ENCODE peak calls at places on chromosomes 12 and 14, in four cellular contexts. C is brain microvascular endothelial cell; R is pancreas; O is CD8-positive, alpha-beta memory T cell. I is an unnamed sample.

GRCh38 chr12:109606261-109607028 is 32.9 kb downstream of the MVK start:
- DNase-seq in C (no peak), R (no peak), O (no peak), I (no peak)

GRCh38 chr14:24982472-24983155 is 67.3 kb downstream of the STXBP6 start:
- DNase-seq in C (peak; percentile 6), R (no peak), O (no peak), I (no peak)

GRCh38 chr14:46368275-46368674 is 283.3 kb downstream of the RPL10L start:
- DNase-seq in C (no peak), R (no peak), O (no peak), I (no peak)

GRCh38 chr12:2396448-2396871 is 343.7 kb downstream of the CACNA1C start:
- DNase-seq in C (no peak), R (no peak), O (no peak), I (no peak)

GRCh38 chr12:106258935-106259334 is 11.1 kb upstream of the CKAP4 start:
- DNase-seq in C (no peak), R (no peak), O (no peak), I (no peak)

GRCh38 chr12:88391556-88391955 is 188.7 kb downstream of the KITLG start:
- DNase-seq in C (peak; percentile 78), R (no peak), O (no peak), I (no peak)

GRCh38 chr12:47547077-47547476 is 158.8 kb downstream of the RPAP3 start:
- DNase-seq in C (peak; percentile 56), R (no peak), O (no peak), I (no peak)

GRCh38 chr14:29156096-29156495 is 389.5 kb downstream of the FOXG1 start:
- DNase-seq in C (no peak), R (no peak), O (no peak), I (no peak)

GRCh38 chr14:58635041-58635440 is 2.7 kb upstream of the DACT1 start:
- DNase-seq in C (no peak), R (no peak), O (no peak), I (no peak)

GRCh38 chr12:1204581-1205121 is 213.6 kb downstream of the ERC1 start:
- DNase-seq in C (peak; percentile 23), R (no peak), O (peak; percentile 33), I (no peak)

GRCh38 chr14:65250162-65250495 is 147.8 kb upstream of the MAX start:
- DNase-seq in C (no peak), R (peak; percentile 67), O (no peak), I (no peak)

GRCh38 chr14:67477926-67478915 is 10.3 kb downstream of the TMEM229B start:
- DNase-seq in C (no peak), R (no peak), O (no peak), I (no peak)

GRCh38 chr14:22432348-22432976 is 156.6 kb downstream of the DAD1 start:
- DNase-seq in C (peak; percentile 90), R (peak; percentile 60), O (no peak), I (no peak)

GRCh38 chr14:54447231-54447692 is 6.1 kb upstream of the CNIH1 start:
- DNase-seq in C (no peak), R (no peak), O (no peak), I (no peak)

GRCh38 chr12:31876568-31877424 is 82.4 kb upstream of the RESF1 start:
- DNase-seq in C (no peak), R (peak; percentile 18), O (no peak), I (no peak)

GRCh38 chr12:34389378-34390170 is 367.3 kb downstream of the ALG10 start:
- DNase-seq in C (no peak), R (no peak), O (no peak), I (no peak)

GRCh38 chr14:96806836-96807235 is 9.7 kb downstream of the VRK1 start:
- DNase-seq in C (no peak), R (no peak), O (no peak), I (no peak)

GRCh38 chr12:69904761-69905160 is 79.7 kb downstream of the MYRFL start:
- DNase-seq in C (peak; percentile 69), R (no peak), O (no peak), I (no peak)

GRCh38 chr12:116662612-116663144 is 75.2 kb downstream of the SPRING1 start:
- DNase-seq in C (no peak), R (peak; percentile 35), O (no peak), I (no peak)

GRCh38 chr12:121278450-121279375 is 17.8 kb downstream of the CAMKK2 start:
- DNase-seq in C (no peak), R (peak; percentile 46), O (no peak), I (no peak)

GRCh38 chr12:10094648-10095047 is 4.1 kb downstream of the CLEC1A start:
- DNase-seq in C (no peak), R (no peak), O (no peak), I (no peak)

GRCh38 chr12:123119808-123120207 is 31.1 kb downstream of the PITPNM2 start:
- DNase-seq in C (no peak), R (no peak), O (no peak), I (no peak)

GRCh38 chr12:97276198-97276580 is 186.4 kb upstream of the RMST start:
- DNase-seq in C (no peak), R (no peak), O (no peak), I (no peak)

GRCh38 chr12:30428098-30428497 is 267.6 kb downstream of the IPO8 start:
- DNase-seq in C (no peak), R (no peak), O (no peak), I (no peak)

GRCh38 chr14:99268776-99269510 is 3.1 kb downstream of the BCL11B start:
- DNase-seq in C (no peak), R (no peak), O (peak; percentile 5), I (no peak)

GRCh38 chr12:77120156-77120555 is 54.8 kb upstream of the E2F7 start:
- DNase-seq in C (peak; percentile 69), R (no peak), O (no peak), I (no peak)

GRCh38 chr14:104976198-104977007 is 1.8 kb downstream of the AHNAK2 start:
- DNase-seq in C (peak; percentile 65), R (peak; percentile 78), O (peak; percentile 75), I (peak; percentile 78)

GRCh38 chr12:49201595-49202295 is 12.9 kb upstream of the TUBA1A start:
- DNase-seq in C (peak; percentile 92), R (no peak), O (no peak), I (no peak)

GRCh38 chr12:4037747-4038312 is 164.6 kb upstream of the PARP11 start:
- DNase-seq in C (peak; percentile 46), R (no peak), O (no peak), I (no peak)

GRCh38 chr12:121456551-121456950 is 56.6 kb downstream of the RNF34 start:
- DNase-seq in C (no peak), R (no peak), O (no peak), I (no peak)

GRCh38 chr12:1801285-1801975 is 18.9 kb upstream of the LRTM2 start:
- DNase-seq in C (no peak), R (no peak), O (no peak), I (no peak)

GRCh38 chr14:92302481-92302880 is 20.5 kb upstream of the SLC24A4 start:
- DNase-seq in C (no peak), R (no peak), O (no peak), I (no peak)
- H3K27me3 ChIP-seq in C (peaks cover 2% of the 10 kb centered on the region), R (no peaks in the 10 kb centered on the region), O (no peaks in the 10 kb centered on the region), I (no peaks in the 10 kb centered on the region)

GRCh38 chr12:108514468-108514972 is 557 bp upstream of the FICD start:
- DNase-seq in C (no peak), R (no peak), O (no peak), I (no peak)
- H3K4me3 ChIP-seq in C (peak overlapping the region; percentile 39), R (peak overlapping the region; percentile 93), O (peak overlapping the region; percentile 55), I (peak overlapping the region; percentile 87)

DNA sequence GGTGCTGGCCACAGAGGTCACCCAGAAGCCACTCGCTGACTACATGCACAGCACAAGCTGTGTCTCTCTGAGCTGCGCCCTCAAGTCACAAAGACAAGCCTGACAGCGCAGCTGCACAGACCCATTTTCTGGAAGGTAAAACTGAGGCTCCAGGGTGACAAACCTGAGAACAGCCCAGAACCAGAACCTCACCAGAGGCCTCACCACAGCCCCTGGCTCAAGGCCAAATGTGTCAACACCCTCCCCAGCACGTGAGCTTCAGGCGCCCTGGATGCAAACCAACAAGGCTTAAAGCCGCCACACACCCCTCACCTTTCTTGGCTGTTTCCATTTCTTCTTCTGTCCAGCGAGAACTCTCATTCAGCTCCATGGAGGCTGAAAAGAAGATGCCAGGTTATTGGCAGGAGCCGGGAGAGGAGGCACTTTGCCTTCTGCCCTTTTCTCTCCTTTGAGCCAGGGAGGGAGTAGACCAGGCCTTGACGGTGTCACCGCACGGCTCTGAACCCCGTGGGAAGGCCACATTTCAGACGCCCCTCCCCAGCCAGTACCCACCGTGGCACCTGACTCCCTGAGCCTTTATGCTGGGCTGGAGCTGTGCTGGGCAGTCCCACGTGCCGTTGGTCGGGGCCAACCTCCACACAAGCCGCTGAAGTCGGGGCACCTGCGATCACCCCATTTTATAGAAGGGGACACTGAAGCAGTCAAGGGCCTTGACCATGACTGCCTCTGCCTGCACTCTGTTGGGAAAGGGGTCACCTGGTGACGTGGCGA is 103.1 kb downstream of the RFLNA start:
- DNase-seq in C (no peak), R (peak; percentile 43), O (no peak), I (no peak)
- H3K36me3 ChIP-seq in C (peaks cover 59% of the 10 kb centered on the region), R (peaks cover 5% of the 10 kb centered on the region), O (peaks cover 11% of the 10 kb centered on the region), I (peaks cover 76% of the 10 kb centered on the region)

GRCh38 chr14:91957876-91958313 is 10.4 kb upstream of the FBLN5 start:
- DNase-seq in C (no peak), R (no peak), O (no peak), I (no peak)

GRCh38 chr14:91953170-91953985 is 5.9 kb upstream of the FBLN5 start:
- DNase-seq in C (peak; percentile 46), R (no peak), O (no peak), I (no peak)

GRCh38 chr14:91956616-91957015 is 9.1 kb upstream of the FBLN5 start:
- DNase-seq in C (no peak), R (no peak), O (no peak), I (no peak)

GRCh38 chr14:91955168-91955567 is 7.7 kb upstream of the FBLN5 start:
- DNase-seq in C (no peak), R (no peak), O (no peak), I (no peak)
- H3K27me3 ChIP-seq in C (no peaks in the 10 kb centered on the region), R (no peaks in the 10 kb centered on the region), O (no peaks in the 10 kb centered on the region), I (no peaks in the 10 kb centered on the region)

GRCh38 chr12:126191037-126191891 is 1126.0 kb downstream of the AACS start:
- DNase-seq in C (no peak), R (peak; percentile 83), O (no peak), I (no peak)
- H3K4me3 ChIP-seq in C (no peak overlapping the region), R (peak overlapping the region; percentile 54), O (no peak overlapping the region), I (no peak overlapping the region)

DNA sequence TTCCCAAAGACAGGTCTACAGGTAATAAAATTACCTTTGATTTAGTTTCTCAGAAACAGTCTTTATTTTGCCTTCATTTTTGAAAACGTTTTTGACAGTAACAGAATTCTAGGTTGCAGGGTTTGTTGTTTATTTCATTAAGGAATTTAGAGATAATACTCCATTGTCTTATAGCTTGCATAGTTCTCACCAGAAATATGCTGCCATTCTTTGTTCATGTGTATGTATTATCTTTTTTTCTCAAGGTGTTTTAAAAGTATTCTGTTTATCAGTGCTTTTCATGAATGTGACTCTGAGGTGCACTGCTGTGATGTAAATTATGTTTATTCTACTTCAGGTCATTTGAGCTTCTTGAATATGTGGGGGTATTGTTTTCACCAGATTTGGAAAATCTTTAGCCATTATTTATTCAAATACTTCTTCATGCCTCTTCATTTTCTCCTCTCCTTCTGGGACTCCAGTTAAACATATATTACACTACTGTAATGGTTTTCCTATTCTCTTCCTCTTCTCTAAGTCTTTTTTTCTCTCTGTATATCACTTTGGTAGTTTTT is 32.7 kb downstream of the ZNF605 start:
- DNase-seq in C (no peak), R (no peak), O (no peak), I (no peak)
- H3K36me3 ChIP-seq in C (peaks cover 9% of the 10 kb centered on the region), R (peaks cover 4% of the 10 kb centered on the region), O (peaks cover 8% of the 10 kb centered on the region), I (no peaks in the 10 kb centered on the region)

I was measured in effector memory CD4-positive, alpha-beta T cell.